ENCODE peak calls at places on chromosomes 7 and 10, in eight cellular contexts. L, A, S, I, T, N, B and P are unnamed samples.

GRCh38 chr7:141586878-141587277 is 35.7 kb downstream of the AGK start:
- DNase-seq in L (no peak), A (no peak), S (no peak), I (no peak), T (no peak), N (no peak), B (no peak), P (no peak)

GRCh38 chr7:91869661-91870060 is 10.8 kb downstream of the MTERF1 start:
- DNase-seq in L (no peak), A (no peak), S (no peak), I (no peak), T (no peak), N (no peak), B (no peak), P (no peak)

GRCh38 chr7:34759477-34760125 is 101.6 kb downstream of the NPSR1 start:
- DNase-seq in L (no peak), A (no peak), S (peak; percentile 61), I (peak; percentile 54), T (no peak), N (peak; percentile 12), B (peak; percentile 31), P (no peak)

GRCh38 chr10:97426776-97427570 is 982 bp downstream of the PGAM1 start:
- DNase-seq in L (peak; percentile 39), A (no peak), S (no peak), I (no peak), T (no peak), N (no peak), B (no peak), P (no peak)

GRCh38 chr10:97849101-97849490 is 547 bp upstream of the GOLGA7B start:
- DNase-seq in L (peak; percentile 54), A (no peak), S (no peak), I (no peak), T (no peak), N (peak; percentile 80), B (no peak), P (no peak)

GRCh38 chr7:31890198-31890597 is 180.0 kb downstream of the PDE1C start:
- DNase-seq in L (no peak), A (no peak), S (no peak), I (peak; percentile 0), T (no peak), N (peak; percentile 79), B (no peak), P (no peak)

GRCh38 chr10:48480397-48481374 is 124.2 kb downstream of the ARHGAP22 start:
- DNase-seq in L (no peak), A (peak; percentile 67), S (no peak), I (peak; percentile 15), T (no peak), N (no peak), B (no peak), P (no peak)

GRCh38 chr7:741191-741671 is 14.2 kb upstream of the PRKAR1B start:
- DNase-seq in L (no peak), A (no peak), S (no peak), I (no peak), T (no peak), N (no peak), B (no peak), P (no peak)

GRCh38 chr7:24908757-24909156 is 71.2 kb downstream of the OSBPL3 start:
- DNase-seq in L (no peak), A (no peak), S (no peak), I (no peak), T (no peak), N (no peak), B (no peak), P (no peak)

GRCh38 chr7:24910551-24911212 is 69.3 kb downstream of the OSBPL3 start:
- DNase-seq in L (no peak), A (no peak), S (no peak), I (no peak), T (no peak), N (no peak), B (no peak), P (no peak)

GRCh38 chr7:24907311-24907886 is 72.6 kb downstream of the OSBPL3 start:
- DNase-seq in L (no peak), A (no peak), S (no peak), I (peak; percentile 40), T (no peak), N (peak; percentile 65), B (no peak), P (no peak)

GRCh38 chr7:24905996-24906770 is 73.8 kb downstream of the OSBPL3 start:
- DNase-seq in L (no peak), A (no peak), S (no peak), I (no peak), T (no peak), N (peak; percentile 57), B (no peak), P (no peak)

GRCh38 chr7:24908166-24908565 is 71.8 kb downstream of the OSBPL3 start:
- DNase-seq in L (no peak), A (no peak), S (no peak), I (no peak), T (no peak), N (no peak), B (no peak), P (no peak)
- H3K4me1 ChIP-seq in L (peaks cover 16% of the 10 kb centered on the region), A (peaks cover 21% of the 10 kb centered on the region), S (peaks cover 94% of the 10 kb centered on the region), I (peaks cover 2% of the 10 kb centered on the region), T (peaks cover 18% of the 10 kb centered on the region), N (peaks cover 58% of the 10 kb centered on the region), B (no peaks in the 10 kb centered on the region), P (no peaks in the 10 kb centered on the region)

GRCh38 chr10:101006593-101007098 is 7.0 kb downstream of the LZTS2 start:
- DNase-seq in L (no peak), A (no peak), S (no peak), I (peak; percentile 50), T (peak; percentile 51), N (no peak), B (no peak), P (no peak)

GRCh38 chr10:101007099-101007711 is 7.6 kb downstream of the LZTS2 start:
- DNase-seq in L (no peak), A (no peak), S (no peak), I (peak; percentile 61), T (peak; percentile 46), N (no peak), B (no peak), P (no peak)

GRCh38 chr10:101005869-101006567 is 6.4 kb downstream of the LZTS2 start:
- DNase-seq in L (no peak), A (no peak), S (no peak), I (no peak), T (no peak), N (no peak), B (no peak), P (no peak)

GRCh38 chr10:101003639-101004206 is 4.1 kb downstream of the LZTS2 start:
- DNase-seq in L (no peak), A (no peak), S (no peak), I (no peak), T (no peak), N (no peak), B (no peak), P (no peak)

DNA sequence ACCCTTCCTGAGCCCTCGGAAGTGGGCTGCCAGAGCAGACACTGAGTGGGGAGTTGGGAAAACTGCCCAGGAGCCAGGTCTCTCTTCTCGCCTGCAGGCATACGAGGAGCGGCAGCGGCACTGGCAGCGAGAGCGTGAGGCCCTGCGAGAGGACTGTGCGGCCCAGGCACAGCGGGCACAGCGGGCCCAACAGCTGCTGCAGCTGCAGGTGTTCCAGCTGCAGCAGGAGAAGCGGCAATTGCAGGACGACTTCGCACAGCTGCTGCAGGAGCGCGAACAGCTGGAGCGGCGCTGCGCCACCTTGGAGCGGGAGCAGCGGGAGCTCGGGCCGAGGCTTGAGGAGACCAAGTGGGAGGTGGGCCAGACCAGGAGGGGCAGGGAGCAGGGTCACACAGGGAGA is 5.8 kb downstream of the LZTS2 start:
- DNase-seq in L (no peak), A (no peak), S (no peak), I (no peak), T (no peak), N (no peak), B (no peak), P (no peak)
- H3K4me1 ChIP-seq in L (peaks cover 22% of the 10 kb centered on the region), A (peaks cover 43% of the 10 kb centered on the region), S (peaks cover 3% of the 10 kb centered on the region), I (peaks cover 29% of the 10 kb centered on the region), T (peaks cover 18% of the 10 kb centered on the region), N (peaks cover 7% of the 10 kb centered on the region), B (peaks cover 18% of the 10 kb centered on the region), P (peaks cover 32% of the 10 kb centered on the region)

DNA sequence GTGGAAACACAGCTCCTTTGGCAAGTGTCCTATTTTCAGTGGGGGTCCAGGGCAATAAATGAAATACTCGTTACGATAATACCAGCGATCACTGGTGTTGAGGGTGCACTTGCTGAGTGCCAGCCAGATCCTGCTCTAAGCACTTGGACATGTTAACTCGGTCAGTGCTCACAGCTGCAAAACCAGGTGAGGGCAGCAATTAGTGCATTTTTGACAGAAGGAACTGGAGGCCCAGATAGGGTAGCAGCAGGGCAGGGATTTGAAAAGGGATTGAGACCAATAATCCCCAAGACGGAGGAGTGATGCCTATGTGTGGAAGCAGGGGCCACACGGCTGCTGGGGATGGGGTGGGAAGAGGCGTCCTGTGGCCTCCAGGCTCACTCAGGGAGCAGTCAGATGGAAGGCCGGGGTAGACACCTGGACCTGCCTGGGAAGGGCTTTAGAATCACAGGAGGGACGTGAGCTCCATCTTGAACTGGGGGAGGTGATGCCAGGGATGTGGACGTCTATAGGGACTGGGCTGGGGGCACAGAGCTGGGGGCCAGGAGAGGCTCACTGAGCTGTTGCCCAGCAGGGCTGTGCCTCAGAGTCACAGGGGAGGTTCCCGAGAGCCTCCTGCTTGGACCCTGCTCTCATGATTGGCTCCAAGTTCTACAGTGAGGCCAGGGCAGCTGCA is 14.3 kb downstream of the PTPRE start:
- DNase-seq in L (no peak), A (no peak), S (no peak), I (no peak), T (no peak), N (no peak), B (no peak), P (no peak)
- H3K4me1 ChIP-seq in L (peaks cover 6% of the 10 kb centered on the region), A (peaks cover 27% of the 10 kb centered on the region), S (no peaks in the 10 kb centered on the region), I (peaks cover 2% of the 10 kb centered on the region), T (no peaks in the 10 kb centered on the region), N (no peaks in the 10 kb centered on the region), B (no peaks in the 10 kb centered on the region), P (peaks cover 48% of the 10 kb centered on the region)

GRCh38 chr7:127907638-127908040 is 123.6 kb downstream of the LRRC4 start:
- DNase-seq in L (no peak), A (no peak), S (no peak), I (peak; percentile 71), T (no peak), N (no peak), B (no peak), P (no peak)

GRCh38 chr7:127911968-127912511 is 119.2 kb downstream of the LRRC4 start:
- DNase-seq in L (no peak), A (no peak), S (peak; percentile 85), I (no peak), T (no peak), N (no peak), B (no peak), P (no peak)

GRCh38 chr7:127907110-127907509 is 124.1 kb downstream of the LRRC4 start:
- DNase-seq in L (no peak), A (no peak), S (no peak), I (no peak), T (no peak), N (no peak), B (no peak), P (no peak)

GRCh38 chr7:127908430-127909258 is 122.6 kb downstream of the LRRC4 start:
- DNase-seq in L (no peak), A (no peak), S (no peak), I (no peak), T (no peak), N (no peak), B (no peak), P (no peak)

DNA sequence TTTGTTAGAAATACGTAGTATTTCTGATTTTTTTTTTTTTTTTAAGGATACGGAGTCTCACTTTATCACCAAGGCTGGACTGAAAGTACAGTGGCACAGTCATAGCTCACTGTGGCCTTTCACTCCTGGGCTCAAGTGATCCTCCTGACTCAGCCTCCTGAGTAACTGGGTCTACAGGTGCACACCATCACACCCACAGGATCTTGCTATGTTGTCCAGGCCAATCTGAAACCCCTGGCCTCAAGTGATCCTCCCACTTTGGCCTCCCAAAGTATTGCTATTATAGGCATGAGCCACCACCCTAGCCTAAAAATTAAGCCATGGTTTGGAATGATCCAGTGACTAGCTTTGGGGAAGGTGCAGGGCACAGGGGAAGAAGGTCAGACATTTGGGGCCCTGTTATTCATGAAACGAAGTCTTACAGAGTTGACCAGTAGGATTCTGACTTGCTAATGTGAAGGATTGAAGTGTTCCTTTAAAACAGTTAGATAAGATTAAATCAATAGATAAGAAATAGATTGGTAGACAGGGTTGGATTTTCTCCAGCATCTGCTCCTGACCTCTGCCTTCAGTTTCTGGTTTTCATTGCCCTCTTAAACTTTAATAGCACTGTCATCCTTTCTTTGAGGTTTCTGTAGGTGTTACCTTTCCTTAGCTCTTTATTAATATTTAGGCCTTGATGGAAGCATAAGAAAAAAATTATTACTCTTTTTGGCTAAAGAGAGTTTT is 121.6 kb downstream of the LRRC4 start:
- DNase-seq in L (no peak), A (no peak), S (no peak), I (no peak), T (no peak), N (no peak), B (no peak), P (no peak)
- H3K4me1 ChIP-seq in L (peaks cover 46% of the 10 kb centered on the region), A (no peaks in the 10 kb centered on the region), S (peaks cover 74% of the 10 kb centered on the region), I (peaks cover 2% of the 10 kb centered on the region), T (no peaks in the 10 kb centered on the region), N (peaks cover 13% of the 10 kb centered on the region), B (peaks cover under 1% of the 10 kb centered on the region), P (peaks cover 4% of the 10 kb centered on the region)